ENCODE peak calls at places on chromosome 7, in eight cellular contexts. L is K562, R is HCT116, D is thyroid gland, N is body of pancreas, J is NB4, P is spleen, O is IMR-90. W is an unnamed sample.
A peak's percentile ranks its signal among the peaks of the same experiment; 100 is the strongest.

GRCh38 chr7:42283553-42283952 is 46.5 kb upstream of the GLI3 start:
- DNase-seq in L (no peak), R (no peak), D (no peak), N (no peak), J (no peak), P (no peak), O (no peak), W (no peak)

GRCh38 chr7:123748171-123748733 is 551 bp downstream of the WASL start:
- DNase-seq in L (peak; percentile 79), R (no peak), D (peak; percentile 53), N (peak; percentile 62), J (peak; percentile 71), P (peak; percentile 91), O (peak; percentile 28), W (peak; percentile 43)

GRCh38 chr7:34091330-34091917 is 186.1 kb downstream of the BMPER start:
- DNase-seq in L (peak; percentile 12), R (peak; percentile 43), D (no peak), N (peak; percentile 21), J (peak; percentile 69), P (no peak), O (peak; percentile 69), W (no peak)

GRCh38 chr7:69994907-69995542 is 396.8 kb downstream of the AUTS2 start:
- DNase-seq in L (no peak), R (no peak), D (peak; percentile 35), N (peak; percentile 28), J (no peak), P (no peak), O (no peak), W (no peak)

GRCh38 chr7:128408709-128409434 is 910 bp downstream of the IMPDH1 start:
- DNase-seq in L (no peak), R (no peak), D (no peak), N (no peak), J (peak; percentile 84), P (no peak), O (peak; percentile 31), W (no peak)

GRCh38 chr7:134058980-134059379 is 68.2 kb upstream of the LRGUK start:
- DNase-seq in L (no peak), R (no peak), D (no peak), N (no peak), J (peak; percentile 12), P (no peak), O (peak; percentile 18), W (no peak)

GRCh38 chr7:13742719-13743640 is 246.5 kb downstream of the ETV1 start:
- DNase-seq in L (no peak), R (peak; percentile 39), D (peak; percentile 34), N (peak; percentile 67), J (peak; percentile 51), P (no peak), O (peak; percentile 56), W (no peak)

GRCh38 chr7:146002431-146003078 is 114.0 kb upstream of the CNTNAP2 start:
- DNase-seq in L (no peak), R (no peak), D (no peak), N (no peak), J (no peak), P (no peak), O (no peak), W (no peak)

GRCh38 chr7:151695856-151696555 is 176.3 kb upstream of the RHEB start:
- DNase-seq in L (no peak), R (no peak), D (no peak), N (no peak), J (no peak), P (no peak), O (no peak), W (peak; percentile 48)

GRCh38 chr7:136138991-136139390 is 161.8 kb upstream of the MTPN start:
- DNase-seq in L (no peak), R (no peak), D (no peak), N (no peak), J (no peak), P (no peak), O (no peak), W (no peak)

GRCh38 chr7:143434660-143435059 is 8.6 kb upstream of the TAS2R60 start:
- DNase-seq in L (no peak), R (no peak), D (peak; percentile 93), N (peak; percentile 23), J (no peak), P (no peak), O (peak; percentile 41), W (peak; percentile 57)

GRCh38 chr7:1412322-1413261 is 46.7 kb downstream of the MICALL2 start:
- DNase-seq in L (peak; percentile 99), R (peak; percentile 77), D (peak; percentile 83), N (peak; percentile 92), J (peak; percentile 91), P (peak; percentile 94), O (peak; percentile 71), W (peak; percentile 59)
- TF ChIP-seq CTCF in L (peak; percentile 84), R (peak; percentile 87), D (peak; percentile 53), N (peak; percentile 70), J (peak; percentile 83), P (peak; percentile 46), O (peak; percentile 82), W (peak; percentile 72)

GRCh38 chr7:39971924-39972323 is 21.9 kb downstream of the CDK13 start:
- DNase-seq in L (no peak), R (no peak), D (no peak), N (no peak), J (no peak), P (no peak), O (no peak), W (no peak)

GRCh38 chr7:39967420-39968161 is 17.5 kb downstream of the CDK13 start:
- DNase-seq in L (no peak), R (no peak), D (no peak), N (no peak), J (no peak), P (no peak), O (no peak), W (no peak)

DNA sequence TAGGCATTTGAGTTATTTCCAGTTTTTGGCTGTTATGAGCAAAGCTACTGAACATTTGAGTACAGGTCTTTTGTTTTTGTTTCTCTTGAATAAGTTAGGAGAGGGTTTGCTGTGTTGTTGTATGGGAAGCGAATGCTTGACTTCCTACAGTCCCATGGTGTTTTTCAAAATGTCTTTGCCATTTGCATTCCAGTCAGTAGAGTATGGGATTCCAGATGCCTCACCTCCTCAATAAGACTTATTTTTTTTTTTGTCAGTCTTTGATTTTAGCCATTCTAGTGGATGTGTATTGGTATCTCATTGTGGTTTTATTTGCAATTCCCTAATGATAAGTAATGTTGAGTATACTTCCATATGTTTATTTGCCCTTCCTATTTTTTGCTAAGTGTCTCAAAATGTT is 19.4 kb downstream of the CDK13 start:
- DNase-seq in L (no peak), R (no peak), D (no peak), N (no peak), J (no peak), P (no peak), O (peak; percentile 64), W (no peak)
- H3K4me3 ChIP-seq in L (no peak overlapping the region), R (no peak overlapping the region), D (no peak overlapping the region), N (no peak overlapping the region), J (no peak overlapping the region), P (no peak overlapping the region), O (no peak overlapping the region), W (no peak overlapping the region)

DNA sequence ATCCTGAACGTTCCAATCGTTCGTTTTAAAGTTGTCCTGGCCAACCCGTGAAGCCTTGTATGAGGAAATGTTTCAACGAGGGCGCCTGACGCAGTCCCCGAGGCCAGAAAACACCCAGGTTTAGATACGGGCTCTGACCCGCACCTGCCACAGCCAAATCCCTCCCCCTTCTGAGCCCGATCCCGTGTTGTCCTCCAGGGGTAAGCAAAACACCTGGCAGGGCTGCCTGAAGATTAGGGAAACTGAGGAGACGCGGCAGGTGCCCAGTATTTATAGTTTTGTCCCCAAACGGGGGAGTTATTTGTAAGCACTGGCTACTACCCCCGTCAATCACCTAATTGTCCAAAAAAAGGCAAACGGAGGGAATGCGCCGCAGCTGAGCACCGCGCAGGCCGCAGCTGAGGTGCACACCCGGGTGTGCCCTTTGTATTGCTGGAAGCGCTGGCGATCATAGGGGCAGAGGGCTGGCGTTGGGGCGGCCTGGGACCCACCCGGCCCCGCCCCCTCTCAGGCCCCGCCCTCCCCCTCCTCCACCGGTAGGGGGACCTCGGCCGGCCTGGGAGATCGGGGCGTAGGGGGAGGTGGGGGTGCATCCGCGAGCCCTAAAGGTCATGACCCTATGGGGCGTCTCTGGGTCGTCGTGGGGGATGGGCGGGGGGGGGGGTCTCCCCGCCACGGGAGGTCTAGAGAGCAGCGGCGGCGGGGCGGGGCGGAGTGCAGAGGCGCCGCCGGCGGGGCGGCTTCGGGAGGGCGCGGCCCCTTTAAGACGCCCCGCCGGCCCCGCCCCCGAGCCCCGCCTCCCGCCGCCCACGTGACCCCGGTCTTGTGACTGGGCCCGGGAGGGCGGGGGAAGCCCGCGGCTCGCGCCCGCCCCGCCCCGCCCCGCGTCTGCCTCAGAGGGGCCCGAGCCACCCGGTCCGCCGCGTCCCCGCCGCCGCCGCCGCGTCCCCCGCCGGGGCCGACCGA is at the start of gene BRI3:
- DNase-seq in L (peak; percentile 92), R (peak; percentile 64), D (peak; percentile 92), N (peak; percentile 94), J (peak; percentile 94), P (peak; percentile 97), O (peak; percentile 73), W (peak; percentile 96)
- TF ChIP-seq POLR2A in L (peak; percentile 46), R (peak; percentile 85), D (peak; percentile 92), N (peak; percentile 98), J (peak; percentile 57), P (peak; percentile 92), O (peak; percentile 6), W (no peak)

DNA sequence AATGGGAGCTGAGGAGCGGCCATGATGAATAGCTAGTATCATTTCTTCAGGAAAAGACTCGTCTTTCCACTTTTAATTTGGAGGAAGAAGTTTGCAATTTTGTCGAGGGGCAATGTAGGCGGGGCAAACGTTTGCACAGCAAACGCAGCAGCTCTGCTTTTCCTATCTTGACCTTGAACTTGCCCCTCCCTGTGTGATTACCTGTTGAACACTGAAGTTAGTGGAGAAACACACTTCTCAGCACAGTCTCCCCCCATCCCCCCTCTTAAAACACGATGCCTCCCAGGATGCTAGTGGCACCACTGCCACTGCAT is 178 bp upstream of the EPDR1 start:
- DNase-seq in L (no peak), R (no peak), D (no peak), N (no peak), J (no peak), P (no peak), O (no peak), W (no peak)
- TF ChIP-seq CTCF in L (no peak), R (peak; percentile 26), D (no peak), N (no peak), J (peak; percentile 15), P (no peak), O (no peak), W (no peak)